ENCODE peak calls at places on chromosomes 1 and 21, in six cellular contexts. N is Calu3; G is aorta; K is nephron progenitor cell; T is CD4-positive, alpha-beta T cell; X is NCI-H1092 treated with DMSO at 0.1 percent for 48 hours. P is an unnamed sample.

GRCh38 chr1:44336668-44337067 is 18.4 kb downstream of the ERI3 start:
- DNase-seq in N (no peak), G (no peak), K (no peak), T (no peak), X (no peak), P (no peak)

GRCh38 chr1:2258122-2258812 is 30.1 kb downstream of the SKI start:
- DNase-seq in N (no peak), G (no peak), K (no peak), T (no peak), X (no peak), P (no peak)

GRCh38 chr1:18908911-18909771 is 6.8 kb upstream of the ALDH4A1 start:
- DNase-seq in N (no peak), G (no peak), K (no peak), T (no peak), X (no peak), P (no peak)

GRCh38 chr1:154669464-154670282 is 61.7 kb upstream of the ADAR start:
- DNase-seq in N (peak), G (peak), K (peak), T (peak), X (peak), P (peak)

GRCh38 chr1:231219422-231220401 is 21.3 kb upstream of the GNPAT start:
- DNase-seq in N (no peak), G (no peak), K (no peak), T (no peak), X (no peak), P (no peak)

GRCh38 chr1:101290922-101291561 is 54.2 kb downstream of the S1PR1 start:
- DNase-seq in N (no peak), G (no peak), K (no peak), T (no peak), X (no peak), P (no peak)

GRCh38 chr1:3747903-3748302 is 4.3 kb upstream of the CCDC27 start:
- DNase-seq in N (no peak), G (peak), K (no peak), T (no peak), X (no peak), P (no peak)

GRCh38 chr1:9766759-9767442 is 56.9 kb downstream of the CLSTN1 start:
- DNase-seq in N (no peak), G (peak), K (no peak), T (no peak), X (no peak), P (peak)

GRCh38 chr21:44267655-44268142 is 6.0 kb upstream of the DNMT3L start:
- DNase-seq in N (no peak), G (no peak), K (no peak), T (peak), X (no peak), P (peak)

GRCh38 chr1:9384751-9385245 is 92.1 kb downstream of the SPSB1 start:
- DNase-seq in N (no peak), G (peak), K (peak), T (no peak), X (no peak), P (no peak)

GRCh38 chr1:233368106-233368783 is 40.7 kb downstream of the MAP3K21 start:
- DNase-seq in N (no peak), G (no peak), K (no peak), T (no peak), X (no peak), P (no peak)

GRCh38 chr1:199665371-199665770 is 362.1 kb upstream of the NR5A2 start:
- DNase-seq in N (no peak), G (no peak), K (no peak), T (no peak), X (no peak), P (no peak)

GRCh38 chr1:230167419-230167852 is 100.4 kb downstream of the GALNT2 start:
- DNase-seq in N (peak), G (no peak), K (peak), T (peak), X (peak), P (peak)

GRCh38 chr1:56397811-56398231 is 181.5 kb downstream of the PLPP3 start:
- DNase-seq in N (no peak), G (no peak), K (no peak), T (no peak), X (no peak), P (no peak)

GRCh38 chr1:107941123-107941522 is 23.9 kb downstream of the VAV3 start:
- DNase-seq in N (no peak), G (no peak), K (no peak), T (no peak), X (no peak), P (no peak)

GRCh38 chr21:39103689-39104088 is 79.6 kb downstream of the PSMG1 start:
- DNase-seq in N (no peak), G (no peak), K (no peak), T (no peak), X (no peak), P (no peak)

GRCh38 chr1:83998599-83999315 is at the start of gene TTLL7:
- DNase-seq in N (peak), G (peak), K (peak), T (peak), X (peak), P (peak)

GRCh38 chr1:183318433-183318832 is 99.7 kb downstream of the NMNAT2 start:
- DNase-seq in N (peak), G (peak), K (peak), T (no peak), X (no peak), P (peak)

GRCh38 chr1:53134042-53134485 is 8.4 kb downstream of the SLC1A7 start:
- DNase-seq in N (no peak), G (peak), K (no peak), T (no peak), X (no peak), P (no peak)

GRCh38 chr1:12063141-12064072 is at the start of gene TNFRSF8:
- DNase-seq in N (no peak), G (no peak), K (no peak), T (no peak), X (no peak), P (no peak)

GRCh38 chr1:112713466-112714312 is 1.4 kb downstream of the PPM1J start:
- DNase-seq in N (no peak), G (no peak), K (no peak), T (no peak), X (no peak), P (no peak)

GRCh38 chr1:65255088-65256050 is 54.0 kb upstream of the DNAJC6 start:
- DNase-seq in N (peak), G (no peak), K (peak), T (no peak), X (peak), P (no peak)

GRCh38 chr1:150062113-150062512 is 5.5 kb upstream of the VPS45 start:
- DNase-seq in N (no peak), G (no peak), K (no peak), T (no peak), X (no peak), P (no peak)

GRCh38 chr1:61839702-61840101 is 97.4 kb downstream of the PATJ start:
- DNase-seq in N (no peak), G (no peak), K (no peak), T (no peak), X (no peak), P (no peak)

GRCh38 chr1:76687324-76688018 is 179.8 kb upstream of the ST6GALNAC5 start:
- DNase-seq in N (peak), G (no peak), K (no peak), T (no peak), X (no peak), P (peak)

GRCh38 chr1:9589144-9589718 is 520 bp downstream of the TMEM201 start:
- DNase-seq in N (peak), G (peak), K (peak), T (peak), X (no peak), P (no peak)

GRCh38 chr1:241532173-241532553 is at the start of gene KMO:
- DNase-seq in N (no peak), G (no peak), K (no peak), T (no peak), X (peak), P (peak)

GRCh38 chr1:9942399-9942938 is 722 bp downstream of the LZIC start:
- DNase-seq in N (peak), G (no peak), K (no peak), T (no peak), X (peak), P (peak)

GRCh38 chr21:22211943-22212342 is 1213.7 kb downstream of the NCAM2 start:
- DNase-seq in N (no peak), G (no peak), K (no peak), T (no peak), X (no peak), P (no peak)

GRCh38 chr1:26411624-26412074 is 1.0 kb downstream of the LIN28A start:
- DNase-seq in N (no peak), G (no peak), K (peak), T (no peak), X (no peak), P (no peak)

GRCh38 chr1:201648066-201648910 is 109.4 kb downstream of the NAV1 start:
- DNase-seq in N (peak), G (peak), K (peak), T (no peak), X (peak), P (no peak)

GRCh38 chr1:37763791-37764741 is 854 bp downstream of the EPHA10 start:
- DNase-seq in N (peak), G (no peak), K (peak), T (no peak), X (peak), P (peak)

GRCh38 chr1:54542962-54543539 is 5.0 kb upstream of the ACOT11 start:
- DNase-seq in N (no peak), G (no peak), K (no peak), T (no peak), X (no peak), P (no peak)

GRCh38 chr1:192123212-192123611 is 35.0 kb upstream of the RGS18 start:
- DNase-seq in N (no peak), G (no peak), K (no peak), T (no peak), X (no peak), P (no peak)

GRCh38 chr1:202919615-202920014 is 7.4 kb downstream of the KLHL12 start:
- DNase-seq in N (no peak), G (no peak), K (no peak), T (no peak), X (no peak), P (no peak)

GRCh38 chr1:65946960-65947359 is 154.3 kb downstream of the PDE4B start:
- DNase-seq in N (no peak), G (no peak), K (no peak), T (no peak), X (no peak), P (no peak)

GRCh38 chr1:150362721-150363425 is 1.1 kb upstream of the RPRD2 start:
- DNase-seq in N (no peak), G (peak), K (no peak), T (no peak), X (peak), P (no peak)

GRCh38 chr1:60130703-60131102 is 57.1 kb upstream of the C1orf87 start:
- DNase-seq in N (no peak), G (no peak), K (no peak), T (no peak), X (no peak), P (no peak)

GRCh38 chr1:89672489-89673183 is 39.7 kb downstream of the LRRC8C start:
- DNase-seq in N (no peak), G (no peak), K (no peak), T (no peak), X (no peak), P (no peak)

GRCh38 chr1:230674581-230674980 is 32.3 kb downstream of the COG2 start:
- DNase-seq in N (no peak), G (no peak), K (no peak), T (no peak), X (no peak), P (no peak)